ENCODE peak calls at places on chromosomes 1 and 21, in seven cellular contexts. J, N, Z, B, F, O and G are unnamed samples.

GRCh38 chr1:117077267-117077666 is 17.1 kb downstream of the TTF2 start:
- DNase-seq in F (no peak), B (no peak), N (no peak), J (no peak), O (no peak), Z (peak; percentile 90), G (no peak)

GRCh38 chr1:40385437-40386310 is 12.1 kb downstream of the SMAP2 start:
- DNase-seq in O (no peak), N (peak; percentile 85), Z (no peak), F (no peak), J (no peak), B (peak; percentile 49), G (no peak)

GRCh38 chr1:2472561-2473166 is 3.4 kb upstream of the PLCH2 start:
- DNase-seq in Z (no peak), F (no peak), J (no peak), B (no peak), N (no peak), O (no peak), G (no peak)

GRCh38 chr1:4743978-4744750 is 89.8 kb downstream of the AJAP1 start:
- DNase-seq in Z (no peak), N (no peak), J (no peak), O (no peak), F (no peak), B (no peak), G (no peak)

GRCh38 chr1:11428789-11429188 is 50.2 kb upstream of the DISP3 start:
- DNase-seq in B (no peak), Z (no peak), N (no peak), O (no peak), J (no peak), F (no peak), G (no peak)

GRCh38 chr1:16351449-16351993 is 759 bp downstream of the FBXO42 start:
- DNase-seq in N (no peak), B (no peak), Z (no peak), J (no peak), O (no peak), F (peak; percentile 24), G (peak; percentile 7)

GRCh38 chr1:59947047-59947938 is 20.7 kb upstream of the CYP2J2 start:
- DNase-seq in B (no peak), F (peak; percentile 39), J (peak; percentile 23), O (peak; percentile 59), N (peak; percentile 52), Z (no peak), G (peak; percentile 13)

GRCh38 chr21:44478124-44478800 is 23.0 kb downstream of the LRRC3 start:
- DNase-seq in F (no peak), J (no peak), B (no peak), N (no peak), O (no peak), Z (no peak), G (no peak)

GRCh38 chr1:60874703-60875102 is 207.7 kb upstream of the NFIA start:
- DNase-seq in F (no peak), J (no peak), O (no peak), Z (peak; percentile 58), B (no peak), N (no peak), G (no peak)

GRCh38 chr1:55970711-55971110 is 608.7 kb downstream of the PLPP3 start:
- DNase-seq in N (no peak), F (no peak), O (no peak), B (no peak), J (no peak), Z (no peak), G (no peak)

GRCh38 chr1:33893147-33893830 is 29.4 kb downstream of the HMGB4 start:
- DNase-seq in N (no peak), Z (no peak), J (no peak), F (no peak), O (no peak), B (no peak), G (peak; percentile 25)

GRCh38 chr21:37788503-37788902 is 127.8 kb downstream of the KCNJ6 start:
- DNase-seq in O (no peak), J (no peak), F (no peak), N (no peak), B (no peak), Z (no peak), G (no peak)

GRCh38 chr1:207897188-207897587 is 13.7 kb downstream of the CD34 start:
- DNase-seq in O (no peak), Z (no peak), J (no peak), F (no peak), N (peak; percentile 43), B (no peak), G (no peak)

GRCh38 chr1:930633-931138 is 7.0 kb downstream of the SAMD11 start:
- DNase-seq in B (no peak), Z (no peak), J (no peak), N (no peak), O (no peak), F (no peak), G (no peak)

GRCh38 chr1:40045182-40045581 is 4.7 kb downstream of the CAP1 start:
- DNase-seq in F (no peak), O (no peak), J (no peak), N (no peak), B (no peak), Z (no peak), G (no peak)

GRCh38 chr1:154953611-154954038 is 2.3 kb downstream of the PBXIP1 start:
- DNase-seq in B (no peak), O (no peak), N (no peak), Z (no peak), J (no peak), F (no peak), G (no peak)

GRCh38 chr1:31497601-31498000 is 78.7 kb upstream of the TINAGL1 start:
- DNase-seq in O (no peak), Z (no peak), F (no peak), J (no peak), B (no peak), N (no peak), G (no peak)

GRCh38 chr1:38071530-38072266 is 25.1 kb upstream of the POU3F1 start:
- DNase-seq in N (peak; percentile 22), J (no peak), F (peak; percentile 36), O (no peak), Z (peak; percentile 16), B (no peak), G (no peak)

GRCh38 chr21:31279214-31279613 is 64.8 kb downstream of the TIAM1 start:
- DNase-seq in N (no peak), O (no peak), B (no peak), J (no peak), F (no peak), Z (no peak), G (no peak)

GRCh38 chr1:211371406-211372105 is 44.9 kb downstream of the TRAF5 start:
- DNase-seq in J (no peak), B (no peak), N (no peak), F (no peak), Z (peak; percentile 59), O (no peak), G (no peak)

GRCh38 chr21:42651515-42652401 is 1.7 kb upstream of the PDE9A start:
- DNase-seq in F (no peak), Z (no peak), N (no peak), B (no peak), O (no peak), J (peak; percentile 11), G (no peak)

GRCh38 chr1:58084266-58084665 is 462.3 kb downstream of the OMA1 start:
- DNase-seq in O (no peak), F (no peak), B (no peak), Z (no peak), N (no peak), J (no peak), G (no peak)

GRCh38 chr1:211036701-211037494 is 97.0 kb downstream of the KCNH1 start:
- DNase-seq in N (no peak), J (no peak), B (no peak), Z (peak; percentile 84), F (no peak), O (no peak), G (no peak)

GRCh38 chr1:84300991-84301758 is at the start of gene SAMD13:
- DNase-seq in F (peak; percentile 78), J (peak; percentile 50), Z (peak; percentile 39), N (peak; percentile 55), B (no peak), O (peak; percentile 14), G (peak; percentile 35)

GRCh38 chr1:24400065-24400464 is 13.5 kb downstream of the STPG1 start:
- DNase-seq in Z (no peak), J (no peak), B (no peak), O (no peak), N (no peak), F (no peak), G (no peak)

GRCh38 chr1:198056255-198056654 is 100.5 kb upstream of the NEK7 start:
- DNase-seq in Z (no peak), F (no peak), N (no peak), B (no peak), J (no peak), O (peak; percentile 10), G (no peak)

GRCh38 chr1:81174811-81175476 is 625.8 kb upstream of the ADGRL2 start:
- DNase-seq in Z (peak; percentile 89), O (no peak), N (no peak), F (no peak), B (no peak), J (no peak), G (no peak)